ENCODE peak calls at places on chromosomes 3 and 15, in four cellular contexts. I, Y, Q and D are unnamed samples.

GRCh38 chr3:25483456-25483855 is 55.4 kb downstream of the RARB start:
- DNase-seq in I (no peak), Y (no peak), Q (no peak), D (no peak)

GRCh38 chr3:81910244-81910852 is 148.9 kb upstream of the GBE1 start:
- DNase-seq in I (peak; percentile 39), Y (peak; percentile 10), Q (peak; percentile 46), D (peak; percentile 21)

GRCh38 chr15:78841307-78841706 is 30.0 kb upstream of the ADAMTS7 start:
- DNase-seq in I (no peak), Y (no peak), Q (no peak), D (no peak)

GRCh38 chr3:45143673-45144670 is 2.2 kb downstream of the CDCP1 start:
- DNase-seq in I (no peak), Y (peak; percentile 68), Q (no peak), D (no peak)

GRCh38 chr3:122857019-122857418 is 62.1 kb downstream of the SLC49A4 start:
- DNase-seq in I (no peak), Y (no peak), Q (no peak), D (no peak)

GRCh38 chr15:66404122-66404521 is 17.4 kb downstream of the MAP2K1 start:
- DNase-seq in I (no peak), Y (no peak), Q (no peak), D (no peak)

GRCh38 chr3:134368751-134369105 is 5.5 kb downstream of the AMOTL2 start:
- DNase-seq in I (no peak), Y (no peak), Q (no peak), D (no peak)

GRCh38 chr3:81352867-81353266 is 408.6 kb downstream of the GBE1 start:
- DNase-seq in I (peak; percentile 62), Y (no peak), Q (peak; percentile 40), D (no peak)

GRCh38 chr3:133592843-133593242 is 19.4 kb downstream of the CDV3 start:
- DNase-seq in I (no peak), Y (no peak), Q (no peak), D (no peak)

DNA sequence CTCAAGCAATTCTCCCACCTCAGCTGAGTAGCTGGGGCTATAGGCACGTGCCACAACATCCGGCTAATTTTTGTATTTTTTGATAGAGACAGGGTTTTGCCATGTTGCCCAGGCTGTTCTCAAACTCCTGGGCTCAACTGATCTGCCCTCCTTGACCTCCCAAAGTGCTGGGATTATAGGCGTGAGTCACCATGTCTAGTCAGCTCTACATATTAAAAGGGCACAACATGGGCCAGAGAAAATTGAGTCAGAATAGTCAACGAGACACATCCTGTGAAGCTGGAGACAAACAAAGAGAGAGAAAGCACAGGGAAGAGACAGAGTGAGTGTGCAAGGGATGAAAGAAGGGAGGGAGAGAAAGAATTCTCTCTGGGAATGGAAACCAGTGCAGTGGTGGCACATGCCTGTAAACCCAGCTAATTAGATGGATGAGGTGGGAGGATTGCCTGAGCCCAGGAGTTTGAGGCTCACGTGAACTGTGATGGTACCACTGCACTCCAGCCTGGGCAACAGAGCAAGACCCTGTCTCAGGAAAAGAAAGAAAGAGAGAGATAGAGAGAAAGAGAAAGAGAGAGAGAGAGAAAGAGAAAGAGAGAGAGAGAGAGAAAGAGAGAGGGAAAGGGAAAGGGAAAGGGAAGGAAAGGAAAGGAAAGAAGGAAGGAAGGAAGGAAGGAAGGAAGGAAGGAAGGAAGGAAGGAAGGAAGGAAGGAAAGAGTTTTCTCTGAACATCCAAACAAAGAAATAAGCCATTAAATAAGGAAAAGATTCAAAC is 107.2 kb upstream of the SLC25A36 start:
- DNase-seq in I (peak; percentile 10), Y (no peak), Q (no peak), D (no peak)
- TF ChIP-seq HDAC2 in I (no peak), Y (no peak), Q (no peak), D (no peak)

GRCh38 chr15:36661042-36661441 is 81.6 kb downstream of the CDIN1 start:
- DNase-seq in I (no peak), Y (no peak), Q (no peak), D (no peak)
- TF ChIP-seq BHLHE40 in I (no peak), Y (no peak), Q (no peak), D (no peak)

GRCh38 chr15:33679065-33679464 is 289.2 kb upstream of the CHRM5 start:
- DNase-seq in I (no peak), Y (no peak), Q (no peak), D (no peak)

GRCh38 chr15:33671456-33671855 is 296.8 kb upstream of the CHRM5 start:
- DNase-seq in I (no peak), Y (no peak), Q (no peak), D (peak; percentile 67)

GRCh38 chr15:33678606-33679005 is 289.7 kb upstream of the CHRM5 start:
- DNase-seq in I (no peak), Y (peak; percentile 22), Q (no peak), D (no peak)

GRCh38 chr15:33670567-33670966 is 297.7 kb upstream of the CHRM5 start:
- DNase-seq in I (no peak), Y (no peak), Q (no peak), D (no peak)

DNA sequence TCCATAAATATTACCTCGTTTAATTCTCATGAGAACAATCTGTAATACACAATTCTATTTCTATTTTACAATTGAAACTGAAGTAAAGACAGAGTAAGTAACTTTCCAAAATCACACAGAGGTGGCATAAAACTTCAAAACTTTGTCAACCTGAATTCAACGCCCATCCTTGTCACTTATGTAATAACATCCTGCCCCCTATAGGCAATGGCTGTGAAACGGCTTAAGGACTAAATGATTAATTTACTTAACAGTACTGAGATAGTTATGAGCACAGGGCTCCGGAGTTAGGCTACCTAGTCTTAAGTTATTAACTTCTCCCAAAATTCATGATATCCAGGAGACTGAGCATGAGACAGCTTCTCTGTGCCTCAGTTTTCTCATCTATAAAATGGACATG is 293.1 kb upstream of the CHRM5 start:
- DNase-seq in I (peak; percentile 53), Y (peak; percentile 39), Q (no peak), D (no peak)
- TF ChIP-seq HDAC2 in I (no peak), Y (no peak), Q (no peak), D (no peak)

DNA sequence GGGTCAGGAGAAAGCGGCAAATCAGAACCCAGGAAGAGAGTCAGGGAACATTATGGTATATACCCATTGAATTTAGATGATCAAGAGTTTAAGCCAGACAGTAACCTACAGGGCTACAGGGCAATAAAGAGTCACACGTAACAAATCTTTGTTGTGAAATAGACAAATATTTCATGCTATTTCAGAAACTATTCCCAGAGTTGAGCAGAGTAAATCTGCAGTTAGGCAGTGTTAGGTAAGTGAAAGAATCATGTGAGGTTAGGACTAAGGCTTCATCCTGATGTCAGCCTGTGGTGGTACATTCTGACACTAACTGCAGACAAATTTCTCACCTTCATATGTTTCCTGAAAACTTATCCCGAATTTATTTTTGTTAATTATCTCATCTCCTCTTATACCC is 153.0 kb downstream of the UBE2E2 start:
- DNase-seq in I (no peak), Y (no peak), Q (no peak), D (no peak)
- TF ChIP-seq BHLHE40 in I (no peak), Y (no peak), Q (no peak), D (no peak)